ENCODE peak calls at places on chromosomes 4 and X, in seven cellular contexts. Q, A, L, V, F, J and O are unnamed samples.

GRCh38 chr4:14853186-14853946 is 148.9 kb upstream of the CPEB2 start:
- DNase-seq in A (no peak), J (peak), F (peak), L (peak), V (no peak), Q (no peak), O (peak)

GRCh38 chr4:118894034-118894433 is 5.4 kb downstream of the SYNPO2 start:
- DNase-seq in A (no peak), Q (no peak), L (no peak), V (no peak), J (no peak), F (no peak), O (no peak)

GRCh38 chr4:86664959-86665358 is 70.8 kb downstream of the PTPN13 start:
- DNase-seq in L (peak), V (no peak), A (no peak), J (peak), F (no peak), Q (no peak), O (peak)

GRCh38 chr4:145887241-145887964 is 51.2 kb downstream of the ZNF827 start:
- DNase-seq in V (no peak), J (peak), Q (no peak), F (peak), L (no peak), A (no peak), O (peak)

GRCh38 chr4:14452001-14452400 is 550.3 kb upstream of the CPEB2 start:
- DNase-seq in L (no peak), V (no peak), A (no peak), J (no peak), F (no peak), Q (no peak), O (no peak)

GRCh38 chrX:48540015-48540350 is 469 bp downstream of the TBC1D25 start:
- DNase-seq in J (no peak), L (no peak), Q (no peak), A (no peak), F (no peak), V (no peak), O (no peak)

GRCh38 chrX:28794751-28795150 is 207.5 kb downstream of the IL1RAPL1 start:
- DNase-seq in Q (no peak), V (no peak), L (no peak), F (no peak), J (no peak), A (no peak), O (no peak)

GRCh38 chrX:130176354-130176776 is 4.6 kb downstream of the RAB33A start:
- DNase-seq in F (no peak), L (no peak), J (no peak), Q (no peak), A (no peak), V (no peak), O (no peak)

GRCh38 chr4:181959121-181959520 is 284.1 kb upstream of the TENM3 start:
- DNase-seq in L (peak), Q (no peak), J (no peak), A (no peak), F (peak), V (no peak), O (no peak)

GRCh38 chr4:93018243-93018642 is 714.5 kb downstream of the GRID2 start:
- DNase-seq in Q (no peak), L (no peak), V (no peak), F (no peak), A (no peak), J (no peak), O (no peak)

GRCh38 chr4:93016350-93016749 is 712.6 kb downstream of the GRID2 start:
- DNase-seq in J (no peak), F (no peak), V (no peak), Q (no peak), A (no peak), L (no peak), O (no peak)
- TF ChIP-seq CTCF in J (no peak), F (no peak), V (no peak), Q (no peak), A (no peak), L (no peak), O (no peak)

DNA sequence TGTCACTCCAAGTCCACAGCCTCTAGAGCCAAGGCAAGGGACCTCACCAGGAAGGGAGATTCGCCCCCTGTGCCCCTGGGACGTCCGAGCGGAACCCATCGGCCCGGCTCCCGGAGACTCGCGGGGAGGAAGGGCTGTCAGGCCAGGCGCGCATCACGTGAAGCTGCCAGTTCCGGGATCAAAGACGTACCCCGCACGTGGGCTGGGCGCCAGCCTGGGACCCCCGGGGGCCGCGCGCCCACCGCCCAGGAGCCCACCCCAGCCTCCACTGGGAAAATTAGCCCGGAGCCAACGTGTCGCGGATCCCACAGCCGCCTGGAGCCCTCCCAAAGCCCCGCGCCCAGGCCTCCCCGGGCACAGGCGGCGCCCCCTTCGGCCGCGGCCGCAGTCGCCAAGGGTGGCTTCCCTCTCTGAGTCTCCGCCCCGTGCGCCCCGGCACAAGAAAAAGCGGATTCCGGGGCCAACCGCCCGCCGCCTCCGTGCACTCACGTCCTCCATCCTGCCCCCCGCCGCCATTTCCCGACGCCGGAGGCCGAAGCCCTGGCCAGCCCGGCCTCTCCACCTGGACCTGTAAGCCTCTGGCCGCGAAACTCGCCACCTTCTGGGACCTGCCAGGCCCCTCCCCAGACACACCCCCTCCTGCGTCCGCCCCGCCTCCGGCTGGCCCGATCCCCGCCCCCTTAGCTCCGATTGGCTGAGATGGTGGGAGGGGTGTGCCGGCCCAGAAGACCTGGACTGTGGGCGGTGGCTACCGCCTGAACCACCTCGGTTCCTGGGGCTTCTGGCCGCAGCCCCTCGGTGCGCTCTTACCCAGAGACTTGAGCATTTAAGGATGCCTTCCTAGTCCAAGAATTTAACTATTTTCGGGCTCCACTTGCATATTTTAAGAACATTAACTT is at the start of gene TMEM192:
- DNase-seq in J (peak), L (peak), Q (peak), V (peak), F (peak), A (peak), O (peak)
- TF ChIP-seq CTCF in J (no peak), L (peak), Q (peak), V (no peak), F (peak), A (no peak), O (peak)

GRCh38 chrX:79270401-79270800 is 96.7 kb downstream of the ITM2A start:
- DNase-seq in F (no peak), Q (no peak), L (no peak), J (peak), A (no peak), V (no peak), O (no peak)
- TF ChIP-seq CTCF in F (no peak), Q (no peak), L (no peak), J (peak), A (peak), V (no peak), O (no peak)

GRCh38 chr4:40225497-40225896 is 28.7 kb downstream of the RHOH start:
- DNase-seq in L (no peak), F (no peak), V (no peak), J (no peak), A (no peak), Q (no peak), O (no peak)

GRCh38 chr4:40227284-40227683 is 30.5 kb downstream of the RHOH start:
- DNase-seq in J (no peak), F (no peak), A (no peak), V (no peak), L (no peak), Q (no peak), O (no peak)

GRCh38 chr4:40231464-40231863 is 34.6 kb downstream of the RHOH start:
- DNase-seq in Q (no peak), L (no peak), A (no peak), F (no peak), V (no peak), J (no peak), O (no peak)

GRCh38 chr4:40232610-40233009 is 35.8 kb downstream of the RHOH start:
- DNase-seq in A (no peak), L (no peak), V (no peak), Q (no peak), F (no peak), J (no peak), O (no peak)

GRCh38 chr4:40228497-40229365 is 31.9 kb downstream of the RHOH start:
- DNase-seq in V (no peak), L (no peak), F (no peak), Q (no peak), J (peak), A (no peak), O (no peak)
- TF ChIP-seq CTCF in V (no peak), L (peak), F (peak), Q (no peak), J (peak), A (no peak), O (peak)

GRCh38 chrX:11759461-11760311 is 1.6 kb downstream of the MSL3 start:
- DNase-seq in L (peak), V (no peak), Q (peak), A (peak), F (peak), J (peak), O (peak)
- TF ChIP-seq CTCF in L (no peak), V (no peak), Q (no peak), A (no peak), F (no peak), J (no peak), O (no peak)

GRCh38 chr4:142567199-142567598 is 278.9 kb downstream of the INPP4B start:
- DNase-seq in F (no peak), V (no peak), J (peak), L (peak), A (no peak), Q (no peak), O (no peak)
- TF ChIP-seq CTCF in F (no peak), V (no peak), J (peak), L (peak), A (no peak), Q (no peak), O (no peak)

DNA sequence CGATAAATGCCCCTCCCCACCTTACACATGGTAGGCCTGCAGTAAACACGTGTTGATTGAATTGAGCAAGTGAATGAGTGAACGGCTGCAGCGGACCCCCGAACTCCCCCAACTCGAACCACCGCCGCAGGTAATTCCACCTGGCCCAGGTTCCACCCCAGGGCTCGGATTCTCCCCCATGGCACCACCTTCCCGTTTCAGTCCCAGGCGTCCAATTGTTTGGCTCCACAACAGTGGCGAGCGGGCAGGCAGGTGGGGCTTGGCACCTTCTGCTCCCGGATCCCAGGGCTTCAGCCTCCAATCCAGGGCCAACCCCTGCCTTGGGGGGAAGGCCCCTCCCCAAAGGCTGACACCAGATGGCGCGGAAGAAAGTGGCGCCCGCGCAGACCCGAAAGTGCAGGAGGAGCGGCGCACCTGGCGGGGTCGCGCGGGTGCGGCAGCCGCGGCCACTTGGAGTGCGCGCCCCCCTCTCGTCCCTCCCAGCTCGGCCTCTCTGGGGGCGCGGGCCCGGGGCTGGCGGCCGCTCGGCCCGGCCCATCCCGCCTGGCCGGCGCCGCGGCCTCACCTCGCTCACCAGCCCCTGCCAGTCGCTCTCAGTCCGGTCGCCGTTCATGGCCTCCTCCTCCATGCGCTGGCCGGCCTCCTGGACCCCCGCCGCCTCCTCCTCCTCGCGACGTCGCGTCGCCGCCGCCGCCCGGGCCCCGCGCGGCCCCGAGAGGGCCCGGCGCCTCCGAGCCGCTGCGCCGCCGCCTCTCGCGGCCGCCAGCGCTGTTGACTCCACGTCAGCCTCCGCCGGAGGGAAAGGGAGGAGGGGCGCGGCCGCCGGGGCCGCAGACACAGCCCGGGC is at the start of gene CCDC149:
- DNase-seq in Q (peak), J (peak), F (no peak), L (no peak), A (no peak), V (peak), O (peak)
- TF ChIP-seq CTCF in Q (no peak), J (no peak), F (no peak), L (no peak), A (peak), V (no peak), O (no peak)